ENCODE peak calls at places on chromosomes 6 and 20, in four cellular contexts. T is upper lobe of left lung, B is H1, H is K562. F is an unnamed sample.

GRCh38 chr6:42993445-42993844 is 9.1 kb downstream of the PPP2R5D start:
- DNase-seq in T (no peak), B (no peak), H (no peak), F (no peak)

GRCh38 chr6:161139766-161140553 is 133.9 kb downstream of the AGPAT4 start:
- DNase-seq in T (no peak), B (peak; percentile 48), H (peak; percentile 60), F (no peak)

GRCh38 chr6:168322966-168323365 is 3.4 kb upstream of the DACT2 start:
- DNase-seq in T (no peak), B (no peak), H (no peak), F (no peak)

GRCh38 chr6:7769702-7770101 is 43.8 kb downstream of the BMP6 start:
- DNase-seq in T (no peak), B (no peak), H (no peak), F (no peak)

GRCh38 chr6:27062755-27063154 is 184.7 kb upstream of the PRSS16 start:
- DNase-seq in T (no peak), B (no peak), H (no peak), F (no peak)

GRCh38 chr20:45445805-45446562 is 23.6 kb upstream of the WFDC2 start:
- DNase-seq in T (no peak), B (peak; percentile 81), H (peak; percentile 67), F (no peak)

GRCh38 chr20:6162239-6162638 is 39.4 kb upstream of the FERMT1 start:
- DNase-seq in T (peak; percentile 34), B (no peak), H (no peak), F (no peak)

GRCh38 chr20:58233881-58234528 is 5.6 kb upstream of the ANKRD60 start:
- DNase-seq in T (no peak), B (peak; percentile 97), H (peak; percentile 81), F (no peak)

GRCh38 chr6:16948376-16948775 is 153.5 kb upstream of the STMND1 start:
- DNase-seq in T (no peak), B (no peak), H (no peak), F (no peak)

GRCh38 chr6:149234051-149234962 is 83.2 kb upstream of the TAB2 start:
- DNase-seq in T (no peak), B (no peak), H (no peak), F (no peak)

GRCh38 chr6:54100411-54101006 is 10.7 kb upstream of the MLIP start:
- DNase-seq in T (no peak), B (no peak), H (no peak), F (no peak)

GRCh38 chr20:21106171-21106694 is at the start of gene LINC00237:
- DNase-seq in T (no peak), B (no peak), H (no peak), F (no peak)

GRCh38 chr20:63826753-63827152 is 4.3 kb downstream of the ZBTB46 start:
- DNase-seq in T (no peak), B (no peak), H (no peak), F (no peak)
- TF ChIP-seq POLR2AphosphoS5 in T (no peak), B (no peak), H (no peak), F (no peak)

GRCh38 chr20:9072741-9073310 is 3.9 kb downstream of the PLCB4 start:
- DNase-seq in T (no peak), B (no peak), H (no peak), F (no peak)
- TF ChIP-seq POLR2AphosphoS5 in T (no peak), B (no peak), H (no peak), F (no peak)

GRCh38 chr20:25136643-25137559 is 55.0 kb upstream of the VSX1 start:
- DNase-seq in T (no peak), B (no peak), H (no peak), F (no peak)
- TF ChIP-seq POLR2AphosphoS5 in T (no peak), B (no peak), H (no peak), F (no peak)

GRCh38 chr6:158408552-158409130 is 96.4 kb downstream of the TULP4 start:
- DNase-seq in T (no peak), B (no peak), H (no peak), F (no peak)

GRCh38 chr6:158408013-158408412 is 95.7 kb downstream of the TULP4 start:
- DNase-seq in T (no peak), B (no peak), H (no peak), F (no peak)

GRCh38 chr6:158411998-158412397 is 99.7 kb downstream of the TULP4 start:
- DNase-seq in T (no peak), B (no peak), H (no peak), F (no peak)

GRCh38 chr6:158410784-158411183 is 98.5 kb downstream of the TULP4 start:
- DNase-seq in T (no peak), B (no peak), H (no peak), F (no peak)

DNA sequence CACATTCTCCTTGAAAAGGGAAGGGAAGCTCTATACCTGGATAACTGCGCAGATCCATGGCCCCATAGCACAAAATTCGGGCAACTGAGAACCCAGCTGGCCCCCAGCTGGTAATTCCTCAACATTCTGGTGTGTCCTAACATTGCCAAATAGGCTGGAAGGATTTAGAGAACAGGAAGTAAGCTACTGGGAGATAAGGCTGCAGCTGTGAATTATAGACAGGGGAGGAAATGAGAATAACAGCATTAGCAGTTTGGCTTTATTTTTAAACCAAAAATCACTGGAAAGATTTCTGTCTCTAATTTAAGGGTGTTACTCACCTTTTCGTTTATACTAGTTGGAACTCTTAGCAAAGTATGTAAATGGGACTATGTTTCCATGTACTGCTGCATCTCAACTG is 97.2 kb downstream of the TULP4 start:
- DNase-seq in T (no peak), B (no peak), H (no peak), F (no peak)
- TF ChIP-seq POLR2AphosphoS5 in T (peak; percentile 22), B (no peak), H (peak; percentile 74), F (no peak)

DNA sequence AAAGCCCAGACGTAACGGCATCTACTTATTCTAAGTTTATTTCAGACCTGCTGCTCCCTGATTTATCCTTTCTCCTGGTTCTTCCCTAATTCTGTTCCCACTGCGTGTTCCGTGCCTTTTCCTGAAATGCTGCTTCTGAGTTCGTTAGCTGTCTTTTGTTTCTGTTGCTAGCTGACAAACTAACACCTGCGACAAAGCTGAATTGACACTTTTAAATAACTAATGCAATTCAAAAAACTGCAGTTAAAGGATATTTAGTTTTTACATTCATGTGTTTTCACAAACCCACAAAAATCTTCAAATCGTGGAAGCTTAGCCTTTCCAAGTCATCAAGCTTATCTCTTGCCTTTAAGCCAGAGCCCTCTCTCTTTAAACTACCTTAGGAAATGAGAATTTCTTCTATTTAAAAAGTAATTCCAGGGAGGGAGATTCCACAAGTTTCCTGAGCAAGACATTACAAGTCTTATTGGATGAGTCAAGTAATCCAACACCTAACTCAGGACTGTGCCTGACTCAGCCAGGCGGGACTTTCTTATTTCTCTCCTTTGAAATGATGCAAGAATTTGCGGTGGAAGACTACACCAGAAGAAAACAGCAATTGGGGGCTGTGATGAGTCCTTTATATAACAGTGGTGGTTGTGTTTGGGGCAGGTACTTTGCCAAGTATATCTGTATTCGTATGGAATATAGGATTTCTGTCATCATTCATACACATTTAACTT is 6.3 kb downstream of the ADTRP start:
- DNase-seq in T (no peak), B (no peak), H (no peak), F (no peak)
- TF ChIP-seq POLR2AphosphoS5 in T (no peak), B (no peak), H (no peak), F (no peak)

GRCh38 chr20:17964632-17965031 is 4.0 kb downstream of the SNX5 start:
- DNase-seq in T (no peak), B (no peak), H (no peak), F (no peak)
- TF ChIP-seq POLR2AphosphoS5 in T (no peak), B (no peak), H (no peak), F (no peak)

GRCh38 chr6:35145757-35146156 is 4.6 kb upstream of the TCP11 start:
- DNase-seq in T (no peak), B (no peak), H (no peak), F (no peak)
- TF ChIP-seq POLR2AphosphoS5 in T (no peak), B (no peak), H (no peak), F (no peak)

GRCh38 chr6:30101939-30102700 is 10.8 kb downstream of the TRIM31 start:
- DNase-seq in T (peak; percentile 97), B (peak; percentile 88), H (peak; percentile 95), F (peak; percentile 70)
- TF ChIP-seq POLR2AphosphoS5 in T (no peak), B (no peak), H (no peak), F (no peak)

GRCh38 chr6:103798166-103798565 is 1061.6 kb downstream of the HACE1 start:
- DNase-seq in T (no peak), B (no peak), H (no peak), F (no peak)
- TF ChIP-seq POLR2AphosphoS5 in T (no peak), B (no peak), H (no peak), F (no peak)

DNA sequence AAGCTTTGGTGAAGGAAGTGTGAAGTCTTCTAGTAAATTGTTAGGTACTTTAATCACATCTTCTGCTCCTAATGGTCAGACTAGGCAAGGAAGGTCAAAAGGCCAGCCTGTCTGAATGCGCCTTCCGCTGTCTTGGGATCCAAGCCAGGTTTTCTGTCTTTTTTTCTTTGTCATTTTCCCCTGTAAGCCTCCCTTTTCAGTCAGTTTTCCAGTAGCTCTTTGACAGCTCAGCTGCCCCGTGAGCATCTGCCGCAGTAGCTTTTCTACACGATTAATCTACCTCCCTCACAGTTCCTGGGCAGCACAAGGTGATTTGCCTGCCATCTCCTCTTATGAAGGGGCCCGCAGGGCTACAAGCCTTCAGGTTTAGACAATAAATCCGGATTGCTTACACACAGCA is 77.0 kb downstream of the LY86 start:
- DNase-seq in T (no peak), B (no peak), H (no peak), F (no peak)
- TF ChIP-seq POLR2AphosphoS5 in T (no peak), B (no peak), H (no peak), F (no peak)